ENCODE peak calls at places on chromosomes 6 and 20, in six cellular contexts. J is body of pancreas, M is GM12878, L is endodermal cell, R is esophagus muscularis mucosa, A is HCT116. F is an unnamed sample.
A peak's percentile ranks its signal among the peaks of the same experiment; 100 is the strongest.

GRCh38 chr6:111361648-111362047 is 121.4 kb downstream of the REV3L start:
- DNase-seq in M (no peak), A (peak; percentile 10), J (peak; percentile 27), R (no peak), L (peak; percentile 81), F (peak; percentile 18)

GRCh38 chr6:56799966-56800365 is 154.9 kb upstream of the BEND6 start:
- DNase-seq in R (no peak), A (no peak), M (no peak), L (no peak), J (no peak), F (no peak)

GRCh38 chr6:157532963-157533362 is 152.0 kb downstream of the ZDHHC14 start:
- DNase-seq in M (no peak), A (no peak), J (no peak), L (no peak), R (no peak), F (no peak)

GRCh38 chr6:167689278-167689677 is 137.4 kb upstream of the AFDN start:
- DNase-seq in R (no peak), A (no peak), J (no peak), L (no peak), M (no peak), F (no peak)

GRCh38 chr6:149190228-149190831 is 127.2 kb upstream of the TAB2 start:
- DNase-seq in M (no peak), R (peak; percentile 88), A (no peak), J (peak; percentile 42), L (peak; percentile 93), F (peak; percentile 39)

GRCh38 chr6:139753198-139753861 is 378.9 kb upstream of the CITED2 start:
- DNase-seq in R (no peak), J (no peak), A (no peak), M (no peak), L (no peak), F (no peak)

GRCh38 chr6:18742406-18742805 is 355.3 kb downstream of the RNF144B start:
- DNase-seq in A (no peak), M (no peak), R (no peak), J (no peak), L (no peak), F (no peak)

GRCh38 chr6:83514877-83515466 is 2.6 kb downstream of the PRSS35 start:
- DNase-seq in L (peak; percentile 69), J (peak; percentile 53), A (peak; percentile 57), M (peak; percentile 30), R (no peak), F (no peak)

GRCh38 chr6:109503327-109504224 is 20.6 kb upstream of the ZBTB24 start:
- DNase-seq in A (no peak), R (peak; percentile 79), J (peak; percentile 11), L (no peak), M (no peak), F (no peak)

GRCh38 chr20:36400901-36401300 is 94.8 kb downstream of the DLGAP4 start:
- DNase-seq in A (no peak), L (peak; percentile 82), J (no peak), R (no peak), M (no peak), F (no peak)

GRCh38 chr20:57501461-57502330 is 23.2 kb downstream of the CTCFL start:
- DNase-seq in A (no peak), L (peak; percentile 76), R (no peak), M (no peak), J (no peak), F (no peak)

GRCh38 chr20:50246367-50247195 is 56.0 kb downstream of the CEBPB start:
- DNase-seq in M (no peak), A (no peak), R (no peak), L (no peak), J (peak; percentile 67), F (no peak)

GRCh38 chr20:49161428-49162152 is 26.5 kb downstream of the STAU1 start:
- DNase-seq in L (no peak), R (no peak), J (no peak), A (no peak), M (no peak), F (no peak)

GRCh38 chr6:69867075-69867911 is 937 bp downstream of the COL19A1 start:
- DNase-seq in M (no peak), L (peak; percentile 90), J (peak; percentile 62), A (no peak), R (no peak), F (no peak)

GRCh38 chr6:32972353-32973143 is 4.2 kb downstream of the BRD2 start:
- DNase-seq in L (no peak), M (no peak), J (peak; percentile 35), A (no peak), R (no peak), F (no peak)

GRCh38 chr6:113632220-113632864 is 224.8 kb upstream of the MARCKS start:
- DNase-seq in J (peak; percentile 69), A (peak; percentile 65), L (no peak), R (no peak), M (peak; percentile 91), F (no peak)

GRCh38 chr6:113631616-113632015 is 225.5 kb upstream of the MARCKS start:
- DNase-seq in J (no peak), L (no peak), M (no peak), R (no peak), A (no peak), F (no peak)

GRCh38 chr6:113629940-113630339 is 227.2 kb upstream of the MARCKS start:
- DNase-seq in M (no peak), R (no peak), A (no peak), J (no peak), L (no peak), F (no peak)

GRCh38 chr6:113630365-113630737 is 226.8 kb upstream of the MARCKS start:
- DNase-seq in R (no peak), A (no peak), L (no peak), J (no peak), M (no peak), F (no peak)

DNA sequence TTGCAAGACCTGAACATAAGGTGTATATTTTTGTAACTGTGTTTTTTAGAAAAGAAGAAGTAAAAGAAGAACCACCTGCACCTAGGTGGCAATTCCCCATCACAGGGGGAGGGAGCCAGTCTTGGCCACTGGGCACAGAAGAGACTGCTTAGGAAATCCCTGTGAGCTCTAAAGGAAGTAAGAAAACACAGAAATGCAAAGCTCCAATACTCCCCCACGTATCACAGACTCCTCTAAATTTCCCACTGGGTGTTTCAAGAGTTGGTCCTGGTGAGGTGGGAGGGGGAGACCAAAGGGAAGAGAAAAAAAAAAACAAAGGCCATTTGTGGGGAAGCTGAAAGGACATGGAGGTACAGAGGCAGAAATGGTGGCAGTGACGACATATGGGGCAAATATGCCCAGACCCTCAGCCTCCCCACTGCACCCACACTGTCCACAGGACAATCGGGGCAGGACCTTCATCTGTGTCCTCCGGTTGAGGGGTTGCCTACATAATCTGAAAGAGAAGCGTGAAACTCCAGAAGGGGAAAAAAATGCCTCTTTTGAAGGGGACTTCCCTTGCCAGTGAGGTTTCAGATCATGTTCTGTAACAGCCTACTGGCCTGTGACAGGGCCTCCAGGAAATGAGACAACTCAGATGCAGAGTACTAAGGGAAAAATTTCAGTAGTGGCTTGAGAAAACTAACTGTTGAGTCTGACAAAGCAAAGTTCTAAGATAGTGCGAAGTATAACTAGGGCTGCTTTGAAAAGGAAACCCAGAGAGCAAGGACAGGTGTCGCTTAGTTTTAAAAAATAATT is 226.2 kb upstream of the MARCKS start:
- DNase-seq in A (no peak), M (peak; percentile 97), J (peak; percentile 60), L (no peak), R (no peak), F (no peak)
- H3K4me3 ChIP-seq in A (no peak overlapping the region), M (peak overlapping the region; percentile 59), J (no peak overlapping the region), L (no peak overlapping the region), R (no peak overlapping the region), F (no peak overlapping the region)

GRCh38 chr6:31825553-31825952 is 2.0 kb upstream of the HSPA1B start:
- DNase-seq in L (no peak), M (no peak), J (no peak), A (no peak), R (no peak), F (no peak)

GRCh38 chr6:31829633-31830492 is 2.3 kb downstream of the HSPA1B start:
- DNase-seq in R (no peak), M (no peak), J (no peak), A (no peak), L (no peak), F (no peak)

GRCh38 chr6:31822038-31822821 is 5.3 kb upstream of the HSPA1B start:
- DNase-seq in R (peak; percentile 98), M (no peak), A (no peak), J (peak; percentile 94), L (peak; percentile 88), F (no peak)

GRCh38 chr6:31827286-31828079 is at the start of gene HSPA1B:
- DNase-seq in M (peak; percentile 97), J (peak; percentile 100), L (peak; percentile 100), A (peak; percentile 100), R (peak; percentile 100), F (peak; percentile 100)

DNA sequence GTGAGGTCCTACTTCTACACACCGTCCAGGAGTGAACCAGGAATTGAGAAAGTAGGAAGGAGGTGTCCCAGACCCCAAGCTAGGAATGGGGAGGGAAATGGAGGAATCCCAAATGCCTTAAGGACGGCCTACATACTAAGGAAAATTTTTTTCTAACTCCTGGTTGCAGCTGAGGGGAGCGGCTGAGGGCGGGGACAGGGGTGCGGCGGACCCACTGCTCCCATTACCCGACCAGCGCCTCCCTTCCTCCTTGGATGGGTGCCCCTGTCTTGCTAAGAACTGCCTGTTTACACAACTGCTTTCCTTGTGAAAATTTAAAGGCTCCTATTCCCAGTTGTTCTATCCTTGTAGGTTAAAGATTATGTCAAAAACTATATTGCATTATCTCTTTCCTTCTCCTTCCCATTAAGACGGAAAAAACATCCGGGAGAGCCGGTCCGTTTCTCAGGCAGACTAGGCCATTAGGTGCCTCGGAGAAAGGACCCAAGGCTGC is 699 bp upstream of the HSPA1B start:
- DNase-seq in A (no peak), L (peak; percentile 85), J (peak; percentile 92), R (peak; percentile 95), M (no peak), F (no peak)
- H3K4me1 ChIP-seq in A (peaks cover 46% of the 10 kb centered on the region), L (no peaks in the 10 kb centered on the region), J (peaks cover 58% of the 10 kb centered on the region), R (peaks cover 56% of the 10 kb centered on the region), M (peaks cover 12% of the 10 kb centered on the region), F (no peaks in the 10 kb centered on the region)

DNA sequence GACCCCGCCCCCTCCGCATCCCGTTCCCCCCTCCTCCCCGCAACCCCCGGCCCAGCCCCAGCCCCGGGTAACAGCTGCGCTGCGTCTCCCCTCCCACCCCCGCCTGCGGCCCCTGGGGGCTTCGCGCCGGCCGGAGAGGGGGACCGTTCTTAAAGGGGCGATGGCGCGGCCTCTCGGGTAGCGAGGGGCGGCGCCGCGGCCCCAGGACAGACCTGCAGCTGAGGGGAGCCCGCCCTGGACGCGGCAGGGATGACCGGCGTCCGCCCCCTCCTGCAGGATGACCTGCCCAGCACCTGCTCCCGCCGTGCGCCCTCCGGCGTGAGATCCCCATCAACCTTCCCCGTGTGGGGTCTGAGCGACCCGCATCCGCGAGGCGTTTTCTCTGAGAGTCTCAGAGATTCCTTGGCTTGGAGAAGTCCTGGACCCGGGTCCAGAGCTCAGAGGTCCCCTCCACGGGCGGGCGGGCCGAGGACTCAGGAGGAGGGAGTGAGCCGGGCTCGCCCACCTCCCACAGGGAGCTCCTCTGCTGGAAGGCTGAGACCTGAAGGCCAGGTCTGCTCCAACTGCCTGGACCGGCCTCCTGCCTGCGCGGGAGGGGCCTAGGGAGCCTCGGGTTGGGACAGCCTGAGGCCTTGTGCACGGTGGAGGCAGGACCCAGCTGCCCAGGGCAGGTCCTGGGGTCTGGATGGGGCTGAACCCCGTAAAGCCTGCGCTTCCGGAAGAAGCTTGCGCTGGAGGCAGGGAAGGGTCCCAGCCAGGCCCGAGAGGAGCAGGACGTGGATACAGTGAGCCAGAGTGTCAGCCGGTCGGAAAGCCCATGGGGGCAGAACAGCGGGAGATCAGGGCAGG is 497 bp upstream of the NKAIN4 start:
- DNase-seq in R (no peak), A (no peak), L (peak; percentile 82), J (no peak), M (no peak), F (no peak)
- H3K4me3 ChIP-seq in R (peak overlapping the region; percentile 51), A (no peak overlapping the region), L (no peak overlapping the region), J (no peak overlapping the region), M (no peak overlapping the region), F (peak overlapping the region; percentile 28)

GRCh38 chr20:41969656-41970055 is 351.5 kb upstream of the CHD6 start:
- DNase-seq in A (no peak), R (no peak), L (no peak), J (no peak), M (no peak), F (no peak)
- H3K4me1 ChIP-seq in A (no peaks in the 10 kb centered on the region), R (no peaks in the 10 kb centered on the region), L (peaks cover 4% of the 10 kb centered on the region), J (no peaks in the 10 kb centered on the region), M (no peaks in the 10 kb centered on the region), F (peaks cover 2% of the 10 kb centered on the region)